ENCODE peak calls at places on chromosome 2, in four cellular contexts. D is heart left ventricle, K is suprapubic skin, E is left lung. L is an unnamed sample.
A peak's percentile ranks its signal among the peaks of the same experiment; 100 is the strongest.

GRCh38 chr2:168694876-168695275 is 107.6 kb upstream of the NOSTRIN start:
- DNase-seq in E (no peak), K (no peak), D (no peak), L (no peak)

GRCh38 chr2:9222246-9222898 is 15.8 kb downstream of the ASAP2 start:
- DNase-seq in K (no peak), E (no peak), D (no peak), L (no peak)

GRCh38 chr2:41698787-41699422 is 348.9 kb upstream of the PKDCC start:
- DNase-seq in D (peak; percentile 66), E (peak; percentile 49), K (no peak), L (no peak)

GRCh38 chr2:234751275-234751938 is 200.4 kb upstream of the SH3BP4 start:
- DNase-seq in K (no peak), D (no peak), E (no peak), L (no peak)

GRCh38 chr2:43018179-43019024 is 208.0 kb downstream of the ZFP36L2 start:
- DNase-seq in D (peak; percentile 88), K (peak; percentile 94), E (peak; percentile 96), L (peak; percentile 92)

GRCh38 chr2:68469935-68470334 is 2.5 kb downstream of the APLF start:
- DNase-seq in D (no peak), K (no peak), E (no peak), L (no peak)

GRCh38 chr2:239047420-239047819 is 199.5 kb downstream of the TWIST2 start:
- DNase-seq in K (no peak), E (no peak), D (peak; percentile 54), L (peak; percentile 30)

GRCh38 chr2:176484838-176485237 is 215.6 kb downstream of the MTX2 start:
- DNase-seq in E (no peak), K (no peak), D (no peak), L (no peak)

GRCh38 chr2:123518387-123518786 is 506.7 kb upstream of the CNTNAP5 start:
- DNase-seq in D (no peak), E (no peak), K (no peak), L (no peak)

GRCh38 chr2:165970663-165971062 is 17.1 kb upstream of the TTC21B start:
- DNase-seq in D (no peak), K (no peak), E (no peak), L (no peak)

GRCh38 chr2:199100326-199101110 is 357.2 kb downstream of the SATB2 start:
- DNase-seq in E (no peak), K (no peak), D (no peak), L (no peak)

GRCh38 chr2:239870276-239870675 is 154.9 kb downstream of the NDUFA10 start:
- DNase-seq in E (no peak), K (no peak), D (no peak), L (no peak)

DNA sequence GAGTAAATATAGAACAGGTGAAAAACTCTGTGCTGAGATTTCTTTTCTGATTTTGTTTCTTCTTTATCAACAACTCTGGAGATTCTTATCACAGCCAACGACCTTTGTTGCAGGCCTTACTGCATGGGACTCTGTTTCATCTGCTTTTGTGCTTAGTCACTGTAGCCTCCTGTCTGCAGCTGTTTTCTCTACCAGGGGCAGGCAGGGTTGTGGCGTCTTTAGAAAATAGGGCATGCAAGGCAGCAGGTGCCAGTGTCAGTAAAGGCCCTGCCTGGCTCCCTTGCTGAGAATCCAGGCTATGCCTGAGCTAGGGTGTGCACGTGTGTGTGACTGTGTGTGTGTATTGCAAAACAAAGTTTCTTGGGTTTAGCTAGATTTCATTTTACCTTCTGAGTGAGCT is 14.6 kb upstream of the SLC9A2 start:
- DNase-seq in E (no peak), K (no peak), D (no peak), L (peak; percentile 43)
- TF ChIP-seq CTCF in E (no peak), K (no peak), D (no peak), L (no peak)

GRCh38 chr2:203532957-203533695 is 2.0 kb downstream of the RAPH1 start:
- DNase-seq in E (no peak), D (no peak), K (no peak), L (no peak)
- TF ChIP-seq CTCF in E (no peak), D (no peak), K (no peak), L (no peak)

GRCh38 chr2:120856421-120856862 is 120.8 kb downstream of the GLI2 start:
- DNase-seq in K (no peak), E (peak; percentile 20), D (no peak), L (no peak)
- TF ChIP-seq CTCF in K (no peak), E (no peak), D (no peak), L (no peak)

GRCh38 chr2:100561191-100561590 is 1.6 kb upstream of the PDCL3 start:
- DNase-seq in K (no peak), D (no peak), E (no peak), L (no peak)

GRCh38 chr2:100563407-100564247 is 834 bp downstream of the PDCL3 start:
- DNase-seq in K (peak; percentile 80), D (no peak), E (no peak), L (no peak)

GRCh38 chr2:100560431-100560830 is 2.4 kb upstream of the PDCL3 start:
- DNase-seq in D (no peak), K (no peak), E (no peak), L (no peak)

DNA sequence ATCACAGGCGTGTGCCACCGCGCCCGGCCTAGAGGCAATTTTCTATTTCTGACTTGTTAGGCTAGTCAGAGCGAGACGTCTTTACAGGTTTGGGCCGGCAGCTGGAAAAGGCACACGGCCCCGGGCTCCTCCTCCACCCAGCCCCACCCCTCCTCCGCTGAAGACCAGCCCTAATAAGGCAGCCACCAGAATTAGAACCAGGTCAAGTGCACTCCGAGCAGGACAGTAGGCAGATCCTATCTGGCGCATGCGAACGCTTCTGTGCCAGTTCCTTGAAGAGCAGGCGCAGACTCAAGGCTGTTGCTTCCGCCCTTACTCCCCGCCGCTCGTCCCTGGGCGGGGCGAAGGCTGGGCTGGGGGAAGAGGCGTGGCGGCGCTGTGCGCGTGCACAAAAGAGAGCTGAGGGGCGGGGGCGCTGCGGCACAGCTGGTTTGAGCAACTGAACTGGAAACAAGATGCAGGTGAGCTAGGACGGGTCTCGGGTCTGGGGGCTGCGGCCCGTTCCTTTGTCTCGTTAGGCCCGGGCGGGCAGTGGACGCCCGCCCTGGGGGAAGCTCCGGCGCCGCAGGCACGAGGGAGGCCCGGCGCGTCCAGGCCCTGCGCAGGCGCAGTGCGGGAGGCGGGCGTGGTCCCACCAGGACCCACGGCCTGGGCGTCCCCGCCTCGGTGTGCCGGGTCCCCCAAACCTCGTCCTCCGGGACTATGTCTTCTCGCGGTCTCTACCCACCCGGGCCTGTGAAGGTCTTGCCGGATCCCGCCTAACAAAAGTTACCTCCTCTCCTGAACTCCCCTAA is at the start of gene PDCL3:
- DNase-seq in K (peak; percentile 95), E (peak; percentile 99), D (peak; percentile 98), L (peak; percentile 94)
- TF ChIP-seq CTCF in K (no peak), E (peak; percentile 2), D (peak; percentile 40), L (no peak)